ENCODE peak calls at places on chromosomes 13 and 19, in four cellular contexts. E is K562, L is HCT116, F is HepG2. J is an unnamed sample.

GRCh38 chr19:34232566-34233481 is 21.5 kb upstream of the GARRE1 start:
- DNase-seq in E (peak; percentile 32), F (peak; percentile 56), L (peak; percentile 57), J (peak; percentile 93)

GRCh38 chr19:36997843-36998235 is 80.4 kb upstream of the ZNF420 start:
- DNase-seq in F (no peak), E (no peak), L (no peak), J (no peak)

GRCh38 chr19:8304841-8305621 is 3.1 kb downstream of the CD320 start:
- DNase-seq in L (peak; percentile 38), E (peak; percentile 93), F (no peak), J (no peak)

GRCh38 chr19:3056454-3057016 is 5.8 kb downstream of the TLE5 start:
- DNase-seq in E (no peak), F (no peak), L (no peak), J (no peak)

GRCh38 chr19:38898788-38899446 is 501 bp downstream of the SIRT2 start:
- DNase-seq in F (no peak), L (no peak), E (no peak), J (no peak)

GRCh38 chr19:29528350-29528945 is 2.7 kb downstream of the VSTM2B start:
- DNase-seq in F (peak; percentile 49), L (peak; percentile 31), E (peak; percentile 77), J (no peak)

GRCh38 chr19:39372941-39373340 is 18.0 kb downstream of the PAF1 start:
- DNase-seq in F (no peak), E (no peak), L (no peak), J (no peak)

GRCh38 chr13:100818706-100819105 is 144.1 kb upstream of the TMTC4 start:
- DNase-seq in E (no peak), F (no peak), L (no peak), J (no peak)

GRCh38 chr19:33661336-33661735 is 39.6 kb downstream of the CHST8 start:
- DNase-seq in L (no peak), F (no peak), E (no peak), J (no peak)

GRCh38 chr13:93003531-93003930 is 223.1 kb upstream of the GPC6 start:
- DNase-seq in F (no peak), L (no peak), E (no peak), J (no peak)

GRCh38 chr13:35164324-35164932 is 222.4 kb downstream of the NBEA start:
- DNase-seq in E (peak; percentile 17), F (peak; percentile 20), L (peak; percentile 15), J (no peak)

GRCh38 chr13:33341861-33342452 is 56.4 kb upstream of the STARD13 start:
- DNase-seq in E (no peak), L (no peak), F (no peak), J (no peak)

GRCh38 chr19:407501-408440 is 1.2 kb downstream of the C2CD4C start:
- DNase-seq in F (no peak), E (no peak), L (no peak), J (no peak)
- TF ChIP-seq SIN3A in F (no peak), E (no peak), L (no peak), J (no peak)

DNA sequence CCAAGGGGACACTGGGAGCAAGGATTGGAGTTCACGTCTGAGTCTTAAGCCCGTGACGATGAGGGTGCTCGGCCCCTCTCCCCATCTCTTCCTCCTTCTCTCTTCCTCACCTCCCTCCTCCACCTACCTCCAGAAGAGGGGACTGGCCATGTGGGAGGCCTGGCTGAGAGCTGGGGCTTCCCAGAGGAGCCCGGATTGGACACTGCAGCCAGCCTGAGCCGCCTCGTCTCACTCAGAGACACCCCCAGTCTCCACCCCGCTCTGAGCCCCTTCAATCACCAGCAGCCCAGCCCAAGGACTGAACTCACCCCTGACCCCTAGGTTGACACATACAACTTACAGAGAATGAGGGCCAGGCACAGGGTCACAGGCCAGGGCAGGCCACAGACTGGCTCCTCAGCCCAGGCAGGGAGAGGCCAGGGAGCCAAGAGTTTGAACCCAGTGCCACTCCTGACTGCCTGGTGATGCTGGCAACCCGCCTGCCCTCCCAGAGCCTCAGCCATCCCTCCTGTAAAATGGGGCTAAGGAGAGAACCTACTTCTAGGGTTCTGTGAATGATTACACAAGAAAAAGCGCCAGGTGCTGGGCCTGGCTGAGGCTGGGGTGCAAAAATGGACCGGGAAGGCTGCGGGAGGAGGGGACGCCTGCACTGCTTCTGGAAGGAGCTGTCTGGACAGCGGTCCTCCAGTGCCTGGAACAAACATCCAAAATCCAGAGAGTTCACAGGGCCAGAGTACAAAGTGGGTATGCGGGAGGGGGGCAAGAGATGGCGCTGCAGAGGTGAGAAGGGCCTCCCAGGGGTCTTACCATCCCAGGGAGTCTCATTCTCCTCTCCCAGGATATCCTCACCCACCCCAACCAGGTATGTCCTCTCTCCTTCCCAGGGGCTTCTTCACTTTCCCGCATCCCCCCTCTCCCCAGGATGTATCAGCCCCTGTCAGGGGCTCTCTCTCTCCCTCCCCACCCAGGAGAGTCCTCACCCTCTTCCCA is 1.1 kb downstream of the CD79A start:
- DNase-seq in E (no peak), L (no peak), F (no peak), J (no peak)
- TF ChIP-seq TCF7L2 in E (no peak), L (no peak), F (no peak), J (no peak)

DNA sequence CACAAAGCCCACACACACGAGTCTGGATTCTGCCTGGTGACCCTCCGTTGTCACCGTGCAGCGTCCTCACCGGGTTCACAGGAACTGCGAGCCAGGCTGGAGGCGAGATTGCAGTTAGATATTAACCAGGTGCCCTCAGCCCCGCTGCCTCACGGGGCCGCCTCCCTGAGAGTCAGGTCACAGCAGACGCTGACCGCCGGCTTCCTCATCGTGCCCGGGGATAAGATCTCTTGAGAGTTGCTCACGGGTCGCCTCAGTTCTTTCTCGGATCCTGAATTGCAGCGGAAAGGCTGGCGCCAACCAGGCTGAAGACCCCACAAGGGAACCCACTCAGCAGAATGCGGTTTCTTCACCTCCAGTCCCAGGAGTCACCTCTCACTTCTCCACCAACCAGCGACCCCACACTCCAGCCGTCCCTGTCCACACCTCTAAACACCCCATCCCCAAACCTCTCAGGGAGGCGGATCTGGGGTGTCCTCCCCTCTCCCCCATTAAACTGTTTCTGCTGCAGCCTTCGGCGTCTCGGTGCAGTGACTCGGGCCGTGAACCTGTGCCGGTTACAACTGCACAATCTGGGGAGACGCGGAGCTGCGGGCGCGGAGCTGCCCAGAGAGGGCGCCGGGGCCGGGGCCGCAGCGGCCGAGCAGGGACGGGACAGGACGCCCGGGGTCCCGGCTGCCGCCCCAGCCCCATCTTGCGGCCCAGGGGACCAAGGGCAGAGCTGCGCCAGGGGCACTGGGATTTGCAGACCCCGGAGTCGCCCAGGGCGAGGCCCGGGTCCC is 591 bp downstream of the ZNF823 start:
- DNase-seq in L (no peak), E (peak; percentile 38), F (peak; percentile 67), J (no peak)
- TF ChIP-seq POLR2AphosphoS5 in L (no peak), E (no peak), F (peak; percentile 73), J (no peak)

DNA sequence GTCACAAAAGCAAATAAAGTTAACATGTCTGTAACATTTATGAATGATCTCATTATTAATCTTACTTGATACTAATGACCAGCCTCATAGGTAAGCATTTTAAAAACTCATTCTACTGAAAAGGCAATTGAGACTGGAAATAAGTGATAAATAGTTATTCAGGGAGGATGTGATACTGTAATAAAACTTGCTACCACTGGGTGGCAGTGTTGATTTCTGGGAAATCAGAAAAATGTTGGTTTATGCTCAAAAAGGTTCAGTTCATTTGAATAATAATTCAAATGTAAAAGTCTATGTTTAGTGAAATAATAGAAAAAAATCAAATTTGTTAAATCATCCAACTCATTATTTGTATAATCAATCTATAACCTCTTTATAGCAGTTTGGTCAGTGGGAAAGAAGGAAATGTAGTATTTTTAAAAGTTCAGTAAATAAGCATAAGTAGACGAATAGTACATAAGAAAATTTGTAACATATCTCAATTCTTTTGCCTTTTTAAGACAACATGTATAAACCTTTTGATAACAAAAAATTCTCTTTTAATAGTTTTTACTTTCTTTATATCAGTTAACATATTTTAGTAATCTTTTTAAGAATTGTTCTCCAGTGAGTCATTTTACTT is 9.6 kb downstream of the ABHD13 start:
- DNase-seq in E (no peak), F (peak; percentile 21), L (peak; percentile 19), J (no peak)
- TF ChIP-seq SIN3A in E (no peak), F (no peak), L (no peak), J (no peak)

GRCh38 chr13:29570058-29570654 is 25.3 kb downstream of the SLC7A1 start:
- DNase-seq in L (no peak), F (no peak), E (no peak), J (no peak)
- TF ChIP-seq TCF7L2 in L (no peak), F (no peak), E (no peak), J (no peak)

DNA sequence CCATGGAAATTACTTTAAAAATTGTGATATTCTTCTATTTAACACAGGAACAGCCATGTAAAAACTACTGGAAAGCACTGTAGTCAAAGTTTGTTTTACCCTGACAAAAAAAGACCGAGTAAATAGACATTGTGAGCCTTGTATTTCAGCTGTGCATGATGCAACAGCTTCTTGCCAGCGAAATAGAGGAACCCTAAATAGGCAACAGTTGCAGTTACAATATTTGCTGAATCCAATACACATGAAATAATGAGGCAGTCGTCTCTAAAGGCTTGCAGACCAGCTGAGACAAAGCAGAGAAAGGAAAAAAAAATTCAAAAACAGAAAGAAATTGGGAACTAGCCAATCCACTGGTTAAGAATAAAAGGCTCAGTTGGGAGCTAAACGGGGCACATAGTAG is 1001.1 kb downstream of the OLFM4 start:
- DNase-seq in F (no peak), L (no peak), E (no peak), J (no peak)
- TF ChIP-seq POLR2AphosphoS5 in F (no peak), L (no peak), E (no peak), J (no peak)

J was measured in Panc1.